ENCODE peak calls at places on chromosomes 16 and 17, in four cellular contexts. F, V, I and X are unnamed samples.

GRCh38 chr17:67258836-67259468 is 14.0 kb upstream of the HELZ start:
- DNase-seq in I (no peak), F (no peak), V (no peak), X (no peak)

GRCh38 chr17:69523252-69523861 is 108.9 kb downstream of the MAP2K6 start:
- DNase-seq in F (no peak), I (no peak), V (peak), X (peak)

GRCh38 chr17:34675143-34675542 is 95.8 kb downstream of the TMEM132E start:
- DNase-seq in V (no peak), I (no peak), F (no peak), X (no peak)

GRCh38 chr17:42414782-42415409 is 8.2 kb downstream of the CAVIN1 start:
- DNase-seq in F (no peak), I (no peak), V (no peak), X (no peak)

GRCh38 chr16:983044-984030 is 1.8 kb downstream of the SOX8 start:
- DNase-seq in I (no peak), V (peak), F (no peak), X (no peak)

GRCh38 chr16:56691885-56692284 is 9.6 kb downstream of the MT1X start:
- DNase-seq in I (no peak), F (peak), V (no peak), X (peak)

GRCh38 chr17:58193641-58194259 is 1.2 kb downstream of the EPX start:
- DNase-seq in I (no peak), V (no peak), F (no peak), X (peak)

GRCh38 chr16:55035956-55036355 is 105.3 kb downstream of the IRX5 start:
- DNase-seq in F (no peak), I (no peak), V (no peak), X (no peak)

GRCh38 chr16:81778861-81779539 is at the start of gene PLCG2:
- DNase-seq in F (peak), I (no peak), V (peak), X (peak)

GRCh38 chr17:44769647-44770084 is 10.9 kb downstream of the ADAM11 start:
- DNase-seq in I (no peak), V (no peak), F (no peak), X (no peak)

GRCh38 chr17:32349503-32349853 is 479 bp upstream of the ZNF207 start:
- DNase-seq in F (no peak), V (no peak), I (no peak), X (no peak)

GRCh38 chr17:35728551-35728950 is 2.9 kb upstream of the RASL10B start:
- DNase-seq in F (no peak), V (no peak), I (no peak), X (no peak)